ENCODE peak calls at places on chromosomes 3 and 15, in seven cellular contexts. G, Q, F, Z, E, T and O are unnamed samples.

GRCh38 chr15:36808401-36809160 is 229.2 kb downstream of the CDIN1 start:
- DNase-seq in T (no peak), G (no peak), F (no peak), Z (no peak), E (peak; percentile 3), Q (no peak), O (no peak)

GRCh38 chr15:51450001-51450400 is 108.5 kb downstream of the GLDN start:
- DNase-seq in Q (no peak), T (no peak), Z (no peak), F (peak; percentile 72), G (no peak), E (peak; percentile 13), O (no peak)

GRCh38 chr3:11001020-11001657 is 8.6 kb downstream of the SLC6A1 start:
- DNase-seq in Q (no peak), G (peak; percentile 64), T (no peak), Z (no peak), F (no peak), E (peak; percentile 16), O (no peak)

GRCh38 chr3:44418549-44418948 is 58.9 kb downstream of the ZNF445 start:
- DNase-seq in F (peak; percentile 4), T (no peak), Z (no peak), Q (peak; percentile 75), G (no peak), E (peak; percentile 26), O (peak; percentile 23)

GRCh38 chr3:184229424-184230080 is at the start of gene VWA5B2:
- DNase-seq in F (peak; percentile 46), T (no peak), E (peak; percentile 44), Q (peak; percentile 96), Z (no peak), G (peak; percentile 99), O (no peak)

GRCh38 chr3:20055020-20055775 is 15.0 kb downstream of the KAT2B start:
- DNase-seq in Z (no peak), T (no peak), E (no peak), F (no peak), G (peak; percentile 23), Q (no peak), O (no peak)

GRCh38 chr3:196287066-196287404 is 491 bp downstream of the PCYT1A start:
- DNase-seq in T (no peak), Q (no peak), F (no peak), Z (no peak), E (no peak), G (no peak), O (no peak)

GRCh38 chr3:101780661-101781060 is 1.6 kb downstream of the NXPE3 start:
- DNase-seq in T (no peak), Q (peak; percentile 11), E (peak; percentile 14), F (no peak), G (peak; percentile 15), Z (no peak), O (no peak)

GRCh38 chr3:80233576-80233975 is 465.8 kb upstream of the ROBO1 start:
- DNase-seq in T (no peak), E (no peak), F (no peak), G (no peak), Q (no peak), Z (no peak), O (no peak)

GRCh38 chr3:100875239-100875638 is 118.0 kb downstream of the ABI3BP start:
- DNase-seq in F (no peak), G (peak; percentile 4), E (no peak), Z (no peak), T (no peak), Q (no peak), O (no peak)

GRCh38 chr15:99454941-99455795 is 110.6 kb upstream of the MEF2A start:
- DNase-seq in E (peak; percentile 49), F (peak; percentile 51), Z (no peak), Q (no peak), G (no peak), T (no peak), O (no peak)
- H3K9ac ChIP-seq in E (peak overlapping the region; percentile 64), F (peak overlapping the region; percentile 58), Z (no peak overlapping the region), Q (no peak overlapping the region), G (peak overlapping the region; percentile 75), T (no peak overlapping the region), O (peak overlapping the region; percentile 36)

DNA sequence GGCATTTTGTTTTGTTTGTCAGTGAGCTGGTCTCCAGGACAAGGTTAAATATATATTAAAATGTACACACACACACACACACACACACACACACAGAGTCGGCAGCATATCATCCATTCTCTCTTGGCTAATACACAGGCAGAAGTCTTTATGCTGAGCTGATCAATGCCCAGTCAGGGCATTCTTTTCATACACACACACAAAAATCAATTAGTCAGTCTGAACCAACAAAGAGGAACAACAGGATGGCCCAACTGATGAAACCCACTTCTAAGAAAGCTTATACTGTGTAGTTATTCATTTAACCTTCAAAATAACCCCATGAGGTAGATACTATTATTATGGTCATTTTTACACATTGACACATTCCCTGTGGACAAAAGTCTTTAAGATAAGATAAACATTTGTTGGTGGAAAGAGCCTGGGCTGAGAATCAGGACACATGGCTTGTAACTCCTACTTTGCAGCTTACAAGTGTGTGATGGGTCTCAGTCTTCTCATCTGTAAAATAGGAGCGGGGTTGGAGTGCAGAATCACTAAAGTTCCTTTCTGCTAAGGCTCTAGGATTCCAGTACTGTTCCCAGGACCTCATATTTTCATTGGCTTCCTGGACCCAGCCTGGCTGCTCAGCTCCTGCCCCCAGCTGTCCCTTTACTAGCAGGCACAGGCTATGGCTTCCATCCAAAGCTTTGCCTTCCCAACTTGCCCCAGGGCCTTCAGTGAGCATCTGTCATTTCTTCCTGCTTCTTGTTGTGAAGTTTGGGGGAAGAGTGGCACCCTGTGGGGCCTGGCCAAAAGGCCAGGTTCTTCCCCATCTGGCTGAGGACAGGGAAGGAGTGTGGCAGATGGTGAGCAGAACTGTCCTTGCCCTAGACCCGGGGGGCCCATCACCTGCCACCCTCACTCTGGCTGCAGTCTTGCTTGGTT is 27.2 kb upstream of the GLCE start:
- DNase-seq in Z (no peak), Q (no peak), F (no peak), T (no peak), G (peak; percentile 30), E (peak; percentile 10), O (no peak)
- TF ChIP-seq YY1 in Z (no peak), Q (no peak), F (no peak), T (no peak), G (no peak), E (no peak), O (no peak)

GRCh38 chr3:30660128-30660525 is 53.7 kb downstream of the TGFBR2 start:
- DNase-seq in G (no peak), Z (no peak), T (no peak), Q (no peak), F (no peak), E (no peak), O (no peak)

GRCh38 chr3:30660656-30661055 is 54.3 kb downstream of the TGFBR2 start:
- DNase-seq in Z (no peak), T (no peak), Q (no peak), F (no peak), E (no peak), G (no peak), O (no peak)

GRCh38 chr3:30662836-30663235 is 56.4 kb downstream of the TGFBR2 start:
- DNase-seq in Q (no peak), T (no peak), G (no peak), Z (no peak), F (no peak), E (no peak), O (no peak)

GRCh38 chr3:30659270-30660127 is 53.1 kb downstream of the TGFBR2 start:
- DNase-seq in E (peak; percentile 78), Q (no peak), F (peak; percentile 84), T (no peak), G (no peak), Z (no peak), O (peak; percentile 28)

GRCh38 chr3:30661107-30661873 is 54.9 kb downstream of the TGFBR2 start:
- DNase-seq in G (no peak), F (no peak), E (no peak), Z (no peak), Q (no peak), T (no peak), O (no peak)
- H3K4me1 ChIP-seq in G (peaks cover 62% of the 10 kb centered on the region), F (peaks cover 85% of the 10 kb centered on the region), E (peaks cover 53% of the 10 kb centered on the region), Z (peaks cover 12% of the 10 kb centered on the region), Q (no peaks in the 10 kb centered on the region), T (peaks cover 20% of the 10 kb centered on the region), O (no peaks in the 10 kb centered on the region)

DNA sequence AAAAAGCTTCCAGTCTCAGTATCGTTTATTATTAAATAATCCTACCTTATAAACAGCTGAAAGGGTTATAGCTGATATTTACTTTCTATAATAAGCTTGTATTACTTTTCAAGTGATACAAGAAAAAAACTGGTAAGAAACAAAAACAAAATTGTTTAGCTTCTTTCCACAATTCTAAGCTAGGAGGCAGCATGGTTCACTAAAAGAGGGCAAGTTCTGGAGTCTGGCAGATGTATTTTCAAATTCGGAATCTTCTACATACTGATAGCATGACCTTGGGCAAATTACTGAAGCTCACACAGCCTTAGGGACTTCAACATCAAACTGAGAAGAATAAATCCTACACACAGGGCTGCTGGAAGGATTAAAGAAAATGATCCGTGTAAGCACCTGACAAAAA is 15.4 kb downstream of the C15orf62 start:
- DNase-seq in G (no peak), Z (no peak), Q (no peak), E (no peak), T (no peak), F (no peak), O (no peak)
- H3K9ac ChIP-seq in G (no peak overlapping the region), Z (no peak overlapping the region), Q (no peak overlapping the region), E (no peak overlapping the region), T (no peak overlapping the region), F (peak overlapping the region; percentile 64), O (no peak overlapping the region)